ENCODE peak calls at places on chromosomes 5 and 9, in ten cellular contexts. J, I, O, L, H, P, C, X, E and R are unnamed samples.

GRCh38 chr5:78300464-78301045 is 6.1 kb upstream of the AP3B1 start:
- DNase-seq in O (peak), H (no peak), I (no peak), C (peak), P (no peak), J (no peak), E (no peak), L (no peak), X (no peak), R (no peak)

GRCh38 chr5:177459819-177460628 is 13.4 kb downstream of the DBN1 start:
- DNase-seq in E (no peak), P (peak), I (no peak), X (no peak), C (no peak), J (no peak), H (no peak), O (no peak), L (no peak), R (no peak)

GRCh38 chr5:53480474-53481353 is at the start of gene FST:
- DNase-seq in C (peak), E (peak), O (no peak), L (peak), J (no peak), P (peak), I (peak), X (no peak), H (no peak), R (no peak)

GRCh38 chr9:137606005-137606601 is 617 bp downstream of the ARRDC1 start:
- DNase-seq in H (no peak), J (no peak), C (no peak), I (peak), E (peak), L (peak), X (no peak), O (no peak), P (peak), R (no peak)

GRCh38 chr5:136132087-136132486 is 558 bp upstream of the SMAD5 start:
- DNase-seq in C (no peak), L (no peak), X (no peak), J (peak), I (no peak), O (no peak), H (no peak), P (no peak), E (no peak), R (no peak)

GRCh38 chr9:124913378-124913777 is 27.5 kb downstream of the GOLGA1 start:
- DNase-seq in O (no peak), L (no peak), I (no peak), J (no peak), P (no peak), X (no peak), C (no peak), E (no peak), H (no peak), R (no peak)

GRCh38 chr9:75120661-75121060 is 32.3 kb downstream of the OSTF1 start:
- DNase-seq in J (no peak), O (no peak), P (no peak), I (no peak), E (no peak), L (no peak), X (no peak), C (no peak), H (peak), R (no peak)

GRCh38 chr5:124980174-124980941 is 233.9 kb upstream of the ZNF608 start:
- DNase-seq in O (no peak), C (no peak), H (no peak), I (no peak), X (no peak), L (no peak), P (no peak), J (no peak), E (no peak), R (no peak)

GRCh38 chr5:25006734-25007133 is 362.0 kb upstream of the CDH10 start:
- DNase-seq in X (no peak), C (no peak), L (no peak), O (no peak), I (no peak), J (no peak), P (no peak), E (peak), H (peak), R (no peak)

GRCh38 chr9:112861638-112862555 is 28.8 kb downstream of the SLC46A2 start:
- DNase-seq in H (peak), J (no peak), P (no peak), I (no peak), O (no peak), C (peak), L (peak), X (no peak), E (no peak), R (peak)

GRCh38 chr9:92632641-92633040 is 37.3 kb downstream of the IPPK start:
- DNase-seq in H (no peak), J (no peak), C (no peak), I (peak), P (no peak), X (no peak), E (no peak), L (peak), O (no peak), R (no peak)

GRCh38 chr9:14530301-14530700 is 162.9 kb downstream of the ZDHHC21 start:
- DNase-seq in X (no peak), E (no peak), O (no peak), I (no peak), C (no peak), P (no peak), H (no peak), J (no peak), L (no peak), R (no peak)

GRCh38 chr5:15489571-15490235 is 10.3 kb upstream of the FBXL7 start:
- DNase-seq in H (no peak), C (no peak), L (no peak), I (peak), P (no peak), X (no peak), O (no peak), E (no peak), J (no peak), R (no peak)

GRCh38 chr5:32088214-32088613 is 85.9 kb downstream of the GOLPH3 start:
- DNase-seq in E (no peak), J (no peak), H (no peak), C (no peak), P (no peak), X (no peak), L (no peak), I (no peak), O (no peak), R (no peak)

GRCh38 chr9:22813520-22813919 is 366.9 kb downstream of the DMRTA1 start:
- DNase-seq in H (no peak), I (no peak), O (no peak), C (peak), E (no peak), J (peak), X (no peak), P (no peak), L (no peak), R (no peak)

GRCh38 chr9:87075537-87075936 is 128.2 kb upstream of the GAS1 start:
- DNase-seq in L (no peak), X (no peak), C (no peak), P (no peak), H (no peak), E (no peak), J (no peak), O (no peak), I (no peak), R (no peak)

GRCh38 chr9:137319976-137320551 is 18.0 kb upstream of the NRARP start:
- DNase-seq in H (no peak), E (no peak), J (no peak), I (peak), L (no peak), C (no peak), X (no peak), O (no peak), P (peak), R (no peak)

GRCh38 chr5:26955161-26955560 is 83.2 kb downstream of the CDH9 start:
- DNase-seq in P (no peak), I (no peak), H (no peak), C (no peak), E (no peak), L (no peak), O (no peak), J (no peak), X (no peak), R (no peak)

GRCh38 chr5:39205550-39205949 is 13.8 kb downstream of the FYB1 start:
- DNase-seq in P (no peak), J (no peak), E (no peak), C (no peak), L (no peak), O (no peak), I (no peak), X (no peak), H (no peak), R (no peak)

GRCh38 chr5:72010395-72010794 is 96.9 kb upstream of the MAP1B start:
- DNase-seq in I (no peak), H (no peak), C (no peak), E (no peak), P (no peak), L (no peak), X (no peak), J (no peak), O (no peak), R (no peak)

GRCh38 chr5:125205604-125206221 is 459.3 kb upstream of the ZNF608 start:
- DNase-seq in E (no peak), X (no peak), H (no peak), C (no peak), J (no peak), L (no peak), P (no peak), O (no peak), I (no peak), R (no peak)

GRCh38 chr9:93594041-93594756 is 17.8 kb downstream of the PHF2 start:
- DNase-seq in O (no peak), X (no peak), P (peak), I (no peak), J (no peak), L (peak), E (peak), H (no peak), C (no peak), R (no peak)

GRCh38 chr5:147169846-147170245 is 65.0 kb upstream of the STK32A start:
- DNase-seq in I (no peak), O (no peak), J (peak), X (no peak), L (no peak), C (no peak), H (no peak), P (no peak), E (no peak), R (no peak)

GRCh38 chr5:54703091-54703490 is 185.5 kb downstream of the SNX18 start:
- DNase-seq in X (peak), E (peak), J (no peak), C (peak), L (no peak), H (no peak), O (no peak), P (no peak), I (no peak), R (peak)

GRCh38 chr9:91785403-91785917 is 164.6 kb downstream of the ROR2 start:
- DNase-seq in H (no peak), C (no peak), L (no peak), E (no peak), P (no peak), X (no peak), O (no peak), I (no peak), J (no peak), R (no peak)

GRCh38 chr5:132319975-132320374 is 25.8 kb downstream of the SLC22A4 start:
- DNase-seq in C (no peak), I (no peak), X (no peak), J (no peak), L (no peak), O (no peak), P (no peak), H (no peak), E (no peak), R (no peak)

GRCh38 chr9:88781500-88782391 is 209.5 kb upstream of the S1PR3 start:
- DNase-seq in I (no peak), O (no peak), J (peak), P (no peak), E (no peak), L (no peak), C (peak), X (peak), H (peak), R (peak)

GRCh38 chr5:911601-912000 is 18.9 kb downstream of the TRIP13 start:
- DNase-seq in L (no peak), O (peak), H (no peak), X (no peak), J (no peak), C (peak), P (no peak), I (no peak), E (no peak), R (peak)

GRCh38 chr5:11182441-11183080 is 421.5 kb upstream of the DAP start:
- DNase-seq in I (no peak), O (peak), X (no peak), H (peak), P (no peak), C (peak), L (no peak), E (peak), J (peak), R (peak)

GRCh38 chr5:90475436-90475980 is 844 bp downstream of the POLR3G start:
- DNase-seq in L (no peak), P (no peak), X (no peak), E (no peak), H (no peak), J (no peak), I (no peak), O (no peak), C (no peak), R (no peak)

GRCh38 chr5:174327317-174327864 is 281.9 kb downstream of the NSG2 start:
- DNase-seq in O (peak), J (peak), L (peak), H (peak), I (peak), P (no peak), E (peak), X (peak), C (peak), R (peak)

GRCh38 chr9:134590240-134591081 is 51.1 kb upstream of the COL5A1 start:
- DNase-seq in E (no peak), P (no peak), J (peak), L (no peak), X (no peak), I (no peak), H (no peak), C (no peak), O (no peak), R (no peak)

GRCh38 chr5:124889850-124890249 is 143.4 kb upstream of the ZNF608 start:
- DNase-seq in O (no peak), P (no peak), C (no peak), E (no peak), L (no peak), X (no peak), I (no peak), J (no peak), H (no peak), R (no peak)

GRCh38 chr5:122756263-122756911 is 18.5 kb upstream of the SNX2 start:
- DNase-seq in J (no peak), I (no peak), H (peak), E (no peak), C (peak), L (no peak), X (peak), P (no peak), O (no peak), R (peak)

GRCh38 chr9:126436545-126437269 is 110.1 kb downstream of the MVB12B start:
- DNase-seq in X (no peak), C (peak), I (no peak), O (no peak), H (no peak), L (no peak), E (no peak), J (no peak), P (no peak), R (no peak)

GRCh38 chr9:75962186-75963036 is 71.9 kb downstream of the PCSK5 start:
- DNase-seq in X (no peak), C (no peak), H (no peak), L (peak), E (peak), P (peak), J (no peak), I (no peak), O (no peak), R (no peak)

DNA sequence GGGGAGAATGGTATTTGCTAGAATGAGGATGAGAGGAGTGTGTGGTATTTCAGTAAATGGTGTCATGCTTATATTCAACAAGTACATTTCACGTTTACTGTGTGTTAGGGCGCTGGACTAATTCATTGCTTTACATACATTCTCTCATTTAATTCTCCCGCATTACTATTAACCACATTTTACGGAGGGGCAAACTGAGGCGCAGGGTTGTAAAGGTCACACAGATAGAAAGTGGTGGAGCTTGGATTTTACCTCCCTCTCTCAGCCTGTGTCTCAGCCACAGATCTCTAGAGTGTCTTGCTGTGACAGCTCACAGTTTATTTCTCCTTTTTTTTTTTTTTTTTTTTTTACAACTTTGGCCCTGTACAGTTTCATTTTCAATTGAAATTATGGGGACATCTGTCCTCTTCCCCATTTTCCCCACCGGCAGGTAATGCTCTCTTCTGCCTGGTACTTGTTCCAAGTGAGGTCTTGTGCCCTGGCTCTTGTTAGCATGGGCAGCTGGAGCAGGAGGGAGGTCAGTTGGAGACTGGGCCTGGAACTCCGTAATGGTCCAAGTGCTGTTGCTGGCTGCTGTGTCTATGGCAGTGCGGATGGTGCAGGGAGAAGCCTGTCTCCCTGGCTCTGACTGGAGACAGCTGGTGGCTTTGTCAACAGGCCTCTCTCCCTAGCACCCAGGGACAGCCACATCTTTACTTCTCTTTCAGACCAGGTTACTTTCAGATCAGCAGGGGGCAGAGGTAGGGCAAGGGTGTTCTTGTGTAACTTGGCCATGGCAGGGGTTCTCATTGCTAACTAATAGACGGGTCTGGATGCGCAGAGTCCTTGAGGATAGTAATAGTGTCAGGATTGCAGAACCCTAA is 20.5 kb upstream of the NDST1 start:
- DNase-seq in I (peak), X (no peak), L (no peak), C (peak), O (no peak), J (peak), E (no peak), P (no peak), H (peak), R (no peak)
- TF ChIP-seq CTCF in I (no peak), X (peak), L (peak), C (peak), O (peak), J (peak), E (no peak), P (no peak), H (no peak), R (no peak)

GRCh38 chr9:114503522-114504340 is 1.5 kb downstream of the WHRN start:
- DNase-seq in X (no peak), L (no peak), J (no peak), E (no peak), P (no peak), H (no peak), O (no peak), C (no peak), I (no peak), R (no peak)
- H3K27ac ChIP-seq in X (no peak), L (no peak), J (peak), E (no peak), P (no peak), H (no peak), O (no peak), C (no peak), I (peak), R (no peak)

GRCh38 chr9:130930804-130931349 is 8.2 kb downstream of the FIBCD1 start:
- DNase-seq in E (no peak), C (no peak), J (no peak), X (no peak), O (no peak), P (no peak), H (no peak), I (no peak), L (no peak), R (no peak)

GRCh38 chr9:130929571-130930022 is 9.4 kb downstream of the FIBCD1 start:
- DNase-seq in C (no peak), E (no peak), L (no peak), J (no peak), O (no peak), H (no peak), P (no peak), X (no peak), I (no peak), R (no peak)

GRCh38 chr9:130930132-130930803 is 8.8 kb downstream of the FIBCD1 start:
- DNase-seq in C (no peak), L (no peak), E (no peak), P (no peak), X (no peak), I (no peak), J (no peak), H (no peak), O (no peak), R (no peak)

GRCh38 chr9:130927338-130927737 is 11.7 kb downstream of the FIBCD1 start:
- DNase-seq in X (no peak), H (no peak), O (no peak), E (no peak), I (no peak), J (no peak), P (no peak), C (peak), L (no peak), R (no peak)

DNA sequence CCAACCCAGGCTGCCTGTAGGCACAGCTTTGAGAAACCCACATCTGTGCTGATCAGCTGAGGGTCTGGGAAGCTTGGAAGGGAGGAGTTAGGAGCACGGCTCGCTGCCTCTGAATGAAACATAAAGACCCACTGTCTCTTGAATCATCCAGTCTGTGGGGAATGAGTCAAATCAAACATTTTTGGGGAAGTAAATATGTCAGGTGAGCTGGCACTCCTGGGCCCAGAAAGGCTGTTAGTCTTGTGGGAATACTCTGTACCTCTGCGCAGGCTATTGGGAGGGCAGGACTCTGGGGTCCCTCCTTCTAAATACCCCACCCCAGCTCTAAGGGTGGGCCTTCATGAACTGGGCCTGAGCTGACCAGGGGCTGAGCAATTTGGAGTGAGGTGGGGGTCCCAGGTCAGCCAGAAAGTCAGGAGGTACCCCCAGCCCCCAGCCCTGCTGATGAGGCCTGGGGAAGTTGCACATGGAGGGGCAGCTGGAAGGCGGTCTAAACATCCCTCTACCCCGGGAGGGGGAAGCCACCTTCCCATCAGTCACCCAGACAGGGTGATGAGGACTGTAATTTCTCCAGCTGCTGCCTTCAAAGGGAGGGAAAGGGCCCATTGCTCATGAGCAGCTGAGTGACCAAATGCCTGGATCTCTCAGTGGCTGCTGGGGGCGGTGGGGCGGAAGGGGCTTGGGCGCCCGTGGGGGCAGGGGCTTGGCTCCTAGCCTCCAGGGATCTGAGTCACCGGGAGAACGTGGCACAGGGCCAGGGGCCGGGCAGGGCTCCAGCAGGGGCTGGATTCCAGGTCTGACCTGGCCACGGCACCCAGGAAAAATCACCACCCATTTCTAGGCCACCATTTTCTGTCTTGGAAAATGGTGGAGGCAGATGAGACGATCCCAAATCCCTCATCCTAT is 10.8 kb downstream of the FIBCD1 start:
- DNase-seq in J (peak), X (no peak), H (no peak), I (peak), C (peak), L (no peak), O (peak), E (peak), P (peak), R (peak)
- H3K4me3 ChIP-seq in J (peak), X (no peak), H (no peak), I (no peak), C (no peak), L (no peak), O (peak), E (peak), P (no peak), R (no peak)

GRCh38 chr5:106639488-106639887 is 1031.2 kb downstream of the EFNA5 start:
- DNase-seq in H (no peak), O (no peak), L (no peak), C (no peak), P (no peak), E (no peak), X (no peak), I (no peak), J (no peak), R (no peak)
- TF ChIP-seq CTCF in H (no peak), O (peak), L (no peak), C (no peak), P (no peak), E (peak), X (no peak), I (no peak), J (no peak), R (no peak)

DNA sequence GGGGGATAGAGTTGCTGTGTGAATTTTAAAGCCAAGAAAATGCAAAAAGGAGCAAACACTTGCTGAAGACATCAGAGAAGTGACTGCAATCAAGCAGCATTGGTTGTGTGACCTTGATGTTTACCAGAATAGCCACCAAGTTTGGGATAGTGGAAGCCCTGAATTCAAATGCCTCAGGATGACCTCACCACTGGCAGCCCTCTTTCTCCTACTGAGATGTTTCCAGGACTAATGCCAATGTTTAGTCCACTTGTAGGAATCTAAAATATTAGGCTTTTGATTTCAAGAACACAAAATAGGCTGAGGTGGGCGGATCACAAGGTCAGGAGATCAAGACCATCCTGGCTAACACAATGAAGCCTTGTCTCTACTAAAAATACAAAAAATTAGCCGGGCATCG is 112.2 kb upstream of the NUDT12 start:
- DNase-seq in P (no peak), X (no peak), C (peak), I (no peak), E (no peak), J (no peak), H (no peak), O (no peak), L (no peak), R (peak)
- H3K27ac ChIP-seq in P (no peak), X (no peak), C (no peak), I (no peak), E (no peak), J (no peak), H (no peak), O (no peak), L (no peak), R (no peak)